ENCODE peak calls at places on chromosome X, in six cellular contexts. C is HepG2, A is K562, E is H1, V is GM12891, J is GM12878. R is an unnamed sample.

GRCh38 chrX:142711801-142712200 is 313.9 kb upstream of the SPANXN4 start:
- DNase-seq in C (no peak), A (no peak), E (no peak), V (no peak), J (no peak), R (no peak)

GRCh38 chrX:1451676-1452496 is 823 bp downstream of the ASMTL start:
- DNase-seq in C (no peak), A (no peak), E (no peak), V (no peak), J (no peak), R (no peak)

GRCh38 chrX:72245461-72246089 is 6.7 kb upstream of the ERCC6L start:
- DNase-seq in C (peak; percentile 37), A (peak; percentile 70), E (no peak), V (no peak), J (no peak), R (peak; percentile 30)

GRCh38 chrX:85052636-85053343 is 49.1 kb downstream of the APOOL start:
- DNase-seq in C (no peak), A (no peak), E (no peak), V (no peak), J (no peak), R (no peak)

GRCh38 chrX:97743014-97743413 is 859.3 kb downstream of the RPA4 start:
- DNase-seq in C (no peak), A (no peak), E (no peak), V (no peak), J (no peak), R (no peak)

GRCh38 chrX:132614297-132614696 is 125.5 kb upstream of the MBNL3 start:
- DNase-seq in C (peak; percentile 38), A (no peak), E (no peak), V (no peak), J (no peak), R (no peak)

GRCh38 chrX:132740316-132741123 is 217.9 kb downstream of the HS6ST2 start:
- DNase-seq in C (no peak), A (peak; percentile 19), E (no peak), V (no peak), J (no peak), R (no peak)

GRCh38 chrX:86805241-86805640 is 657.0 kb downstream of the DACH2 start:
- DNase-seq in C (no peak), A (no peak), E (no peak), V (no peak), J (no peak), R (no peak)

GRCh38 chrX:74925210-74926088 is at the start of gene NEXMIF:
- DNase-seq in C (peak; percentile 6), A (no peak), E (no peak), V (peak; percentile 33), J (no peak), R (peak; percentile 34)

GRCh38 chrX:93874554-93874953 is 200.5 kb downstream of the FAM133A start:
- DNase-seq in C (peak; percentile 1), A (peak; percentile 5), E (no peak), V (no peak), J (no peak), R (no peak)

GRCh38 chrX:72208126-72208525 is 26.6 kb downstream of the PIN4 start:
- DNase-seq in C (no peak), A (no peak), E (no peak), V (no peak), J (no peak), R (no peak)

GRCh38 chrX:73916931-73917657 is 354.1 kb downstream of the CHIC1 start:
- DNase-seq in C (no peak), A (no peak), E (peak; percentile 2), V (no peak), J (no peak), R (no peak)

GRCh38 chrX:153061732-153062131 is 5.5 kb downstream of the PNMA3 start:
- DNase-seq in C (no peak), A (peak; percentile 19), E (no peak), V (no peak), J (no peak), R (no peak)

GRCh38 chrX:115702982-115703381 is 142.0 kb downstream of the PLS3 start:
- DNase-seq in C (no peak), A (no peak), E (no peak), V (no peak), J (no peak), R (no peak)

GRCh38 chrX:1316527-1316926 is 20.1 kb upstream of the IL3RA start:
- DNase-seq in C (no peak), A (no peak), E (no peak), V (no peak), J (no peak), R (no peak)

GRCh38 chrX:53266914-53267313 is 14.5 kb downstream of the IQSEC2 start:
- DNase-seq in C (no peak), A (peak; percentile 44), E (no peak), V (no peak), J (no peak), R (no peak)

GRCh38 chrX:101619336-101619735 is 1.5 kb upstream of the ARMCX6 start:
- DNase-seq in C (peak; percentile 12), A (no peak), E (no peak), V (no peak), J (no peak), R (no peak)

GRCh38 chrX:153049093-153049492 is 7.2 kb upstream of the PNMA3 start:
- DNase-seq in C (no peak), A (no peak), E (no peak), V (no peak), J (no peak), R (no peak)

GRCh38 chrX:9928083-9928482 is 39.1 kb upstream of the CLDN34 start:
- DNase-seq in C (no peak), A (no peak), E (peak; percentile 69), V (no peak), J (no peak), R (no peak)

GRCh38 chrX:107712231-107713204 is 63.1 kb downstream of the TSC22D3 start:
- DNase-seq in C (no peak), A (no peak), E (no peak), V (no peak), J (no peak), R (no peak)

GRCh38 chrX:107715331-107716044 is 60.1 kb downstream of the TSC22D3 start:
- DNase-seq in C (no peak), A (no peak), E (no peak), V (no peak), J (no peak), R (no peak)

GRCh38 chrX:107711521-107712041 is 64.0 kb downstream of the TSC22D3 start:
- DNase-seq in C (no peak), A (no peak), E (no peak), V (no peak), J (no peak), R (no peak)

GRCh38 chrX:107714196-107714811 is 61.3 kb downstream of the TSC22D3 start:
- DNase-seq in C (no peak), A (no peak), E (no peak), V (no peak), J (no peak), R (no peak)

GRCh38 chrX:107713205-107714195 is 62.1 kb downstream of the TSC22D3 start:
- DNase-seq in C (no peak), A (no peak), E (no peak), V (no peak), J (no peak), R (no peak)
- TF ChIP-seq POLR2A in C (no peak), A (no peak), E (no peak), V (peak; percentile 44), J (no peak), R (no peak)

GRCh38 chrX:45801554-45801953 is 600.9 kb upstream of the DIPK2B start:
- DNase-seq in C (no peak), A (no peak), E (no peak), V (no peak), J (no peak), R (no peak)

GRCh38 chrX:45806410-45807121 is 605.9 kb upstream of the DIPK2B start:
- DNase-seq in C (no peak), A (no peak), E (no peak), V (peak; percentile 6), J (peak; percentile 5), R (no peak)

GRCh38 chrX:45807572-45808425 is 607.1 kb upstream of the DIPK2B start:
- DNase-seq in C (no peak), A (no peak), E (no peak), V (no peak), J (no peak), R (no peak)

GRCh38 chrX:45799576-45799975 is 598.9 kb upstream of the DIPK2B start:
- DNase-seq in C (no peak), A (no peak), E (no peak), V (no peak), J (no peak), R (no peak)

GRCh38 chrX:45803383-45803921 is 602.8 kb upstream of the DIPK2B start:
- DNase-seq in C (no peak), A (no peak), E (no peak), V (no peak), J (no peak), R (no peak)
- TF ChIP-seq TAF1 in C (no peak), A (no peak), E (no peak), V (no peak), J (no peak), R (no peak)

GRCh38 chrX:12955882-12956703 is 18.8 kb upstream of the TMSB4X start:
- DNase-seq in C (peak; percentile 46), A (peak; percentile 54), E (no peak), V (no peak), J (peak; percentile 77), R (no peak)
- TF ChIP-seq POLR2A in C (no peak), A (peak; percentile 51), E (no peak), V (peak; percentile 2), J (peak; percentile 30), R (peak; percentile 52)

GRCh38 chrX:11757397-11757728 is 674 bp upstream of the MSL3 start:
- DNase-seq in C (no peak), A (no peak), E (no peak), V (no peak), J (no peak), R (no peak)

GRCh38 chrX:11759461-11760311 is 1.6 kb downstream of the MSL3 start:
- DNase-seq in C (peak; percentile 88), A (peak; percentile 62), E (peak; percentile 38), V (peak; percentile 23), J (peak; percentile 70), R (peak; percentile 36)

GRCh38 chrX:11759172-11759460 is 1.1 kb downstream of the MSL3 start:
- DNase-seq in C (no peak), A (no peak), E (no peak), V (no peak), J (no peak), R (no peak)

GRCh38 chrX:11757729-11758399 is at the start of gene MSL3:
- DNase-seq in C (no peak), A (peak; percentile 83), E (no peak), V (peak; percentile 39), J (no peak), R (peak; percentile 48)

DNA sequence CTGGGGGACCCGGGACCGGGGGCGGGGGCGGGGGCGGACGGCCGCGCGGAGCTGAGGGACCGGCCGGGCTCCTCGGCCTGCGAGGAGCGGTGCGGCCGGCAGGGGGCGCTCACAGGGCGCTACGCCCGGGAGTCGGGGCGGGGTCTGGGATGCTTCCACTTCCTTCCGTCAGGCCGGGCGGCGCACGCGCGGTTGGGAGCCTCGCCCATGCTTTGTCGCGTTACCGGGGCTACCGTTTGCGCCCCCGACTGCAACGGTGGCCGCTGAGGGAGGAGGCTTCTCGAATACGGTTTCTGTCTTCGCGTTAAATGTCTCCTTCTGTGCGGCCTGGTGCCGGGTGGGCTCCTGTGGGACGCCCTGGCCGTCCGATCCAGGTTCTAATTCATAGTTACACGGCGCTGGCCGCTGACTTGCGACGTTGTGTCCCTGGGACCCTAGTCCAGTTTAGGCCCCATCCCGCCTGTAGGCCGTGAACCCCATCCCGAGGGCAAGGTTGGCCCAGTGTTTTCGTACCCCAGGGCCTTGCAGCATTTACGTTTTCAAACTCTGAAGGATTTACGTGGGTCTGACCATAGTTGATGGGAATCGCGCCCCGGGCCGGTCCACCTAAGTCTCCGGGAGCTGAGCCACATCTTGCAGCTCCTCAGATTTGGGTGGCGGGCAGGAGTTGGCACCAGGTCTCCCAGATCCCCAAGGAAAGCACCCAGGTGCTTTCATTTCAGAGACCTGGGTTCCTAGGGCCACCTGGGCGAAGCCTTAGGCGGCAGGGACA is 549 bp downstream of the MSL3 start:
- DNase-seq in C (peak; percentile 60), A (peak; percentile 85), E (no peak), V (peak; percentile 53), J (no peak), R (peak; percentile 41)
- TF ChIP-seq TAF1 in C (no peak), A (peak; percentile 30), E (no peak), V (no peak), J (no peak), R (no peak)

R was measured in GM12892.